ENCODE peak calls at places on chromosomes 11 and 22, in eight cellular contexts. P is germinal center; W is brain microvascular endothelial cell; B is astrocyte of the spinal cord; R is stimulated activated CD4-positive, alpha-beta T cell treated with anti-CD3 and anti-CD28 coated beads, Interleukin-1b, Interleukin-23, amount 100 ng/mL, for 1 hour; I is globus pallidus; T is aorta; A is AG04450. E is an unnamed sample.

GRCh38 chr22:29149841-29150555 is 55.7 kb upstream of the EMID1 start:
- DNase-seq in A (no peak), W (no peak), R (no peak), I (peak), T (peak), P (no peak), B (no peak), E (no peak)

GRCh38 chr11:63738720-63739360 is 29.7 kb downstream of the ZFTA start:
- DNase-seq in W (peak), T (no peak), P (peak), R (peak), I (peak), B (peak), A (peak), E (peak)

GRCh38 chr22:40898850-40899357 is 37.0 kb upstream of the DNAJB7 start:
- DNase-seq in W (peak), B (peak), P (peak), I (peak), A (peak), T (no peak), R (no peak), E (peak)

GRCh38 chr11:76664578-76665061 is 5.9 kb downstream of the LRRC32 start:
- DNase-seq in W (no peak), T (peak), I (no peak), B (no peak), R (no peak), A (no peak), P (no peak), E (peak)

GRCh38 chr11:45022294-45023064 is 71.8 kb upstream of the TP53I11 start:
- DNase-seq in A (no peak), T (no peak), I (no peak), B (no peak), W (no peak), P (no peak), R (no peak), E (no peak)

GRCh38 chr11:27237641-27238040 is 125.4 kb downstream of the CCDC34 start:
- DNase-seq in A (no peak), P (no peak), W (no peak), B (no peak), R (no peak), I (no peak), T (no peak), E (no peak)

GRCh38 chr11:100632970-100633452 is 54.1 kb upstream of the ARHGAP42 start:
- DNase-seq in A (no peak), I (peak), P (no peak), W (peak), B (peak), R (no peak), T (no peak), E (no peak)

GRCh38 chr11:61797263-61797944 is 4.7 kb downstream of the FEN1 start:
- DNase-seq in A (peak), T (peak), I (peak), P (peak), W (peak), B (peak), R (peak), E (peak)

E was measured in pulmonary artery endothelial cell.